ENCODE peak calls at places on chromosomes 1 and 21, in five cellular contexts. Y is left ventricle myocardium inferior, G is right lobe of liver, J is PC-3, F is lower lobe of right lung. A is an unnamed sample. For H3K27me3, the result is how much of the 10 kb centered on the place peaks cover.

GRCh38 chr21:38914531-38915385 is 109.0 kb downstream of the ETS2 start:
- DNase-seq in Y (no peak), G (peak), J (no peak), F (no peak), A (no peak)

GRCh38 chr1:117719004-117719403 is 113.2 kb downstream of the TENT5C start:
- DNase-seq in Y (no peak), G (no peak), J (no peak), F (no peak), A (no peak)

GRCh38 chr1:244849189-244849866 is 13.9 kb downstream of the COX20 start:
- DNase-seq in Y (no peak), G (no peak), J (no peak), F (no peak), A (no peak)

GRCh38 chr1:59125154-59125553 is 171.7 kb upstream of the FGGY start:
- DNase-seq in Y (no peak), G (no peak), J (no peak), F (no peak), A (no peak)

GRCh38 chr1:1040004-1040991 is 20.4 kb downstream of the AGRN start:
- DNase-seq in Y (peak), G (peak), J (peak), F (peak), A (peak)

GRCh38 chr21:36203603-36203889 is 46.9 kb downstream of the DOP1B start:
- DNase-seq in Y (no peak), G (no peak), J (peak), F (no peak), A (peak)

GRCh38 chr1:95780836-95781235 is 546.8 kb downstream of the RWDD3 start:
- DNase-seq in Y (no peak), G (no peak), J (no peak), F (no peak), A (no peak)

GRCh38 chr1:243730499-243731150 is 119.4 kb downstream of the AKT3 start:
- DNase-seq in Y (no peak), G (peak), J (no peak), F (peak), A (no peak)

GRCh38 chr1:17274186-17275170 is 25.6 kb downstream of the PADI3 start:
- DNase-seq in Y (no peak), G (peak), J (peak), F (peak), A (no peak)

GRCh38 chr1:38848069-38848468 is 11.5 kb downstream of the RRAGC start:
- DNase-seq in Y (no peak), G (no peak), J (no peak), F (no peak), A (no peak)

GRCh38 chr1:235336903-235337302 is 8.5 kb downstream of the GGPS1 start:
- DNase-seq in Y (no peak), G (no peak), J (no peak), F (no peak), A (no peak)

GRCh38 chr1:167262820-167263219 is 42.1 kb downstream of the POU2F1 start:
- DNase-seq in Y (no peak), G (no peak), J (no peak), F (no peak), A (no peak)

GRCh38 chr1:87888456-87888855 is 559.8 kb downstream of the LMO4 start:
- DNase-seq in Y (no peak), G (no peak), J (peak), F (no peak), A (peak)

GRCh38 chr1:228471154-228471761 is 15.9 kb upstream of the RNF187 start:
- DNase-seq in Y (no peak), G (no peak), J (no peak), F (no peak), A (no peak)

GRCh38 chr21:46421756-46422555 is 36.7 kb upstream of the DIP2A start:
- DNase-seq in Y (no peak), G (no peak), J (no peak), F (no peak), A (no peak)

GRCh38 chr1:75543705-75544104 is 67.2 kb downstream of the SLC44A5 start:
- DNase-seq in Y (no peak), G (no peak), J (no peak), F (no peak), A (no peak)

GRCh38 chr1:162388615-162389014 is 7.1 kb downstream of the C1orf226 start:
- DNase-seq in Y (no peak), G (peak), J (no peak), F (no peak), A (no peak)

GRCh38 chr1:201488817-201489581 is 17.9 kb downstream of the CSRP1 start:
- DNase-seq in Y (peak), G (peak), J (peak), F (peak), A (peak)

GRCh38 chr1:169586395-169587255 is at the start of gene F5:
- DNase-seq in Y (peak), G (peak), J (peak), F (peak), A (no peak)

GRCh38 chr1:9320520-9321479 is 28.1 kb downstream of the SPSB1 start:
- DNase-seq in Y (no peak), G (no peak), J (no peak), F (no peak), A (no peak)

GRCh38 chr1:163035791-163036249 is 33.3 kb upstream of the RGS4 start:
- DNase-seq in Y (no peak), G (no peak), J (peak), F (no peak), A (peak)

GRCh38 chr1:150332651-150333290 is 11.4 kb downstream of the PRPF3 start:
- DNase-seq in Y (no peak), G (no peak), J (no peak), F (no peak), A (no peak)

GRCh38 chr1:114154146-114154962 is 685 bp upstream of the SYT6 start:
- DNase-seq in Y (no peak), G (no peak), J (no peak), F (peak), A (no peak)

GRCh38 chr1:162696286-162696862 is 64.1 kb downstream of the DDR2 start:
- DNase-seq in Y (peak), G (no peak), J (peak), F (peak), A (peak)

GRCh38 chr1:100580446-100580845 is 42.5 kb downstream of the GPR88 start:
- DNase-seq in Y (no peak), G (no peak), J (no peak), F (no peak), A (no peak)

GRCh38 chr1:247172956-247173355 is 1.1 kb upstream of the ZNF124 start:
- DNase-seq in Y (no peak), G (no peak), J (no peak), F (no peak), A (no peak)

GRCh38 chr21:41149199-41149598 is 18.8 kb upstream of the BACE2 start:
- DNase-seq in Y (no peak), G (no peak), J (no peak), F (no peak), A (no peak)

GRCh38 chr1:91891969-91892368 is 6.0 kb upstream of the TGFBR3 start:
- DNase-seq in Y (no peak), G (no peak), J (no peak), F (no peak), A (no peak)

DNA sequence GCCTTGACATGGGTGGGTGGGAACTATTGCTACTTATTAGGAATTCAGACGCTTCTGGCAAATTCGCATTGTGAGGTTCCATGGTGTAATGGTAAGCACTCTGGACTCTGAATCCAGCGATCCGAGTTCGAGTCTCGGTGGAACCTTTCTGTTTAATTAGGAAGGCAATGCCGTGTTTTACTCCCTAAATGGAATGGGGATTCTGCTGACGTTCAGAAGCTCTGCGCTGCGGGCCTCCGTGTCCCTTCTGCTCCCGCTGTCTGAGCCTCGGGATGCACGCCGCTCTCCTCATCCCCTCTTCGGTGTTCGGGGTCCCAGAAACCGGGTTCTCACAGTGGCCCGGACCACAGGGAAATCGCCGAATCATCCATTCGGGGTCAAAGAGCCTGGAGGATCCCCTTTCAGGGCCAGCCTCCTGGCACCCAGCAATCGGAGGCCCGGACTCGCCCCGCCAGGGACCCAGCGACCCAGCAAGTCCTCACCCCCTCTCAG is 280.3 kb downstream of the FAM72C start:
- DNase-seq in Y (no peak), G (no peak), J (peak), F (no peak), A (peak)
- H3K27me3 ChIP-seq in Y (half or more), G (under half), J (under half), F (half or more), A (under half)

GRCh38 chr1:205592443-205593003 is 39.3 kb downstream of the ELK4 start:
- DNase-seq in Y (no peak), G (no peak), J (no peak), F (no peak), A (no peak)

GRCh38 chr1:205590457-205590768 is 41.4 kb downstream of the ELK4 start:
- DNase-seq in Y (no peak), G (peak), J (no peak), F (no peak), A (no peak)

GRCh38 chr1:205589618-205590456 is 42.0 kb downstream of the ELK4 start:
- DNase-seq in Y (no peak), G (peak), J (no peak), F (no peak), A (no peak)

GRCh38 chr1:205591522-205592351 is 40.1 kb downstream of the ELK4 start:
- DNase-seq in Y (peak), G (peak), J (peak), F (peak), A (peak)

DNA sequence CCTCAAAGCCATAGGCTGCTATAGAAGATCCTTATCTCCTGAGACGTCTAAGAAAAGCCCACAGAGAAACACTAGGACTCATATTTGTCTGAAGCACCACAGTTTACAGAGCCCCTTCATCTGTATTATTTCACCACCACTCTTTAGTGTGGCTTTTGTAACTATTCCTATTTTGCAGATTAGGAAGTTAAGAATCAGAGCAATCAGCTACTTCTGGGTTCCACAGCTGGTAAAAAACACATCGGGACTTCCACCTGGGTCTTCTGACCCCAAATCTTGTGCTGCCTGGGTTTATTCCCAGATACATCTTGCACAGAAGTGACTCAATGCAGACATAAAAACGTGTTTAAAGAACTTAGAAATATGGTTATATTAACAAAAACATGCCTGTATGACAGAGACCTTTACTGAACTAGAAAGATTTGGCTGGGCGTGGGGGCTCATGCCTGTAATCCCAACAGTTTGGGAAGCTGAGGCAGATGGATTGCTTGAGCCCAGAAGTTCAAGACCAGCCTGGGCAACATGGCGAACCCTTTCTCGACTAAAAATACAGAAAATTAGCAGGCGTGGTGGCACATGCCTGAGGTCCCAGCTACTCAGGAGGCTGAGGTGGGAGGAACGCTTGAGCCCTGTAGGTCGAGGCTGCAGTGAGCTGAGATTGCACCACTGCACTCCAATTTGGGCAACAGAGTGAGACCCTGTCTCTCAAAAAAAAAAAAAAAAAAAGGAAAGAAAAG is 40.9 kb downstream of the ELK4 start:
- DNase-seq in Y (no peak), G (peak), J (no peak), F (no peak), A (no peak)
- H3K27ac ChIP-seq in Y (no peak), G (no peak), J (no peak), F (no peak), A (no peak)

GRCh38 chr1:2781627-2782026 is 19.9 kb downstream of the TTC34 start:
- DNase-seq in Y (no peak), G (no peak), J (no peak), F (no peak), A (no peak)
- H3K27me3 ChIP-seq in Y (half or more), G (under half), J (under half), F (under half), A (under half)

GRCh38 chr1:164587617-164588367 is 28.8 kb downstream of the PBX1 start:
- DNase-seq in Y (no peak), G (peak), J (peak), F (no peak), A (no peak)
- H3K27ac ChIP-seq in Y (peak), G (no peak), J (no peak), F (peak), A (no peak)